ENCODE peak calls at places on chromosome 14, in five cellular contexts. O is upper lobe of right lung, B is BE2C, A is lower lobe of right lung, F is cardiac muscle cell. I is an unnamed sample. For H3K36me3, the result is how much of the 10 kb centered on the place peaks cover.

GRCh38 chr14:99699071-99699760 is 15.1 kb downstream of the CYP46A1 start:
- DNase-seq in O (no peak), B (no peak), A (no peak), F (no peak), I (no peak)

GRCh38 chr14:100629696-100630095 is 42.5 kb upstream of the BEGAIN start:
- DNase-seq in O (no peak), B (no peak), A (no peak), F (no peak), I (no peak)

GRCh38 chr14:70782361-70782760 is 27.0 kb downstream of the MAP3K9 start:
- DNase-seq in O (no peak), B (no peak), A (no peak), F (no peak), I (no peak)

GRCh38 chr14:90504643-90505042 is 107.8 kb downstream of the CALM1 start:
- DNase-seq in O (no peak), B (no peak), A (no peak), F (no peak), I (no peak)

GRCh38 chr14:93083898-93084297 is 31.8 kb downstream of the ITPK1 start:
- DNase-seq in O (no peak), B (no peak), A (no peak), F (no peak), I (peak)

GRCh38 chr14:101109981-101110728 is 206.6 kb upstream of the RTL1 start:
- DNase-seq in O (no peak), B (no peak), A (no peak), F (no peak), I (no peak)

GRCh38 chr14:73712540-73713141 is 1.5 kb downstream of the PNMA1 start:
- DNase-seq in O (no peak), B (peak), A (no peak), F (peak), I (no peak)

GRCh38 chr14:21923820-21924219 is 250.2 kb upstream of the OR4E1 start:
- DNase-seq in O (no peak), B (no peak), A (no peak), F (no peak), I (no peak)

GRCh38 chr14:76699901-76700590 is 61.2 kb upstream of the VASH1 start:
- DNase-seq in O (no peak), B (no peak), A (no peak), F (peak), I (no peak)

GRCh38 chr14:106268013-106268727 is 741.8 kb downstream of the TMEM121 start:
- DNase-seq in O (no peak), B (peak), A (peak), F (no peak), I (no peak)

GRCh38 chr14:89455412-89455811 is 38.4 kb upstream of the FOXN3 start:
- DNase-seq in O (no peak), B (peak), A (no peak), F (peak), I (no peak)

GRCh38 chr14:65958664-65959562 is 527.3 kb upstream of the CCDC196 start:
- DNase-seq in O (no peak), B (no peak), A (no peak), F (peak), I (no peak)

GRCh38 chr14:23183479-23183878 is at the start of gene SLC7A8:
- DNase-seq in O (peak), B (no peak), A (peak), F (peak), I (no peak)

GRCh38 chr14:65847065-65847847 is 434.7 kb downstream of the FUT8 start:
- DNase-seq in O (no peak), B (no peak), A (no peak), F (no peak), I (no peak)

GRCh38 chr14:64788706-64789105 is 84.5 kb downstream of the PLEKHG3 start:
- DNase-seq in O (no peak), B (no peak), A (no peak), F (no peak), I (no peak)

GRCh38 chr14:95155044-95155443 is 2.3 kb downstream of the DICER1 start:
- DNase-seq in O (no peak), B (no peak), A (no peak), F (no peak), I (no peak)

GRCh38 chr14:91752956-91753355 is 21.1 kb upstream of the CATSPERB start:
- DNase-seq in O (no peak), B (no peak), A (no peak), F (no peak), I (no peak)

GRCh38 chr14:99794156-99794780 is 1.1 kb downstream of the EML1 start:
- DNase-seq in O (no peak), B (no peak), A (no peak), F (no peak), I (no peak)

GRCh38 chr14:100711493-100711892 is 15.2 kb upstream of the DLK1 start:
- DNase-seq in O (no peak), B (no peak), A (no peak), F (no peak), I (peak)

GRCh38 chr14:102949062-102949800 is 26.8 kb downstream of the AMN start:
- DNase-seq in O (no peak), B (no peak), A (no peak), F (no peak), I (no peak)

GRCh38 chr14:103527408-103528157 is 1.4 kb upstream of the TRMT61A start:
- DNase-seq in O (no peak), B (no peak), A (no peak), F (no peak), I (peak)

GRCh38 chr14:32444262-32444661 is 115.2 kb downstream of the AKAP6 start:
- DNase-seq in O (no peak), B (no peak), A (no peak), F (no peak), I (no peak)

GRCh38 chr14:95460647-95461478 is 55.6 kb downstream of the SYNE3 start:
- DNase-seq in O (no peak), B (no peak), A (no peak), F (peak), I (no peak)

GRCh38 chr14:92586001-92586947 is 72.7 kb downstream of the RIN3 start:
- DNase-seq in O (no peak), B (no peak), A (no peak), F (no peak), I (no peak)

GRCh38 chr14:101193126-101193844 is 289.8 kb upstream of the RTL1 start:
- DNase-seq in O (peak), B (no peak), A (no peak), F (no peak), I (no peak)

GRCh38 chr14:100383727-100384158 is 60.6 kb downstream of the SLC25A47 start:
- DNase-seq in O (peak), B (peak), A (peak), F (peak), I (peak)

GRCh38 chr14:56666716-56667115 is 87.1 kb downstream of the TMEM260 start:
- DNase-seq in O (no peak), B (no peak), A (no peak), F (no peak), I (no peak)

GRCh38 chr14:67579636-67580035 is 20.4 kb downstream of the PIGH start:
- DNase-seq in O (no peak), B (no peak), A (no peak), F (no peak), I (no peak)

GRCh38 chr14:67582061-67582460 is 18.0 kb downstream of the PIGH start:
- DNase-seq in O (no peak), B (no peak), A (no peak), F (no peak), I (no peak)

GRCh38 chr14:67579040-67579439 is 21.0 kb downstream of the PIGH start:
- DNase-seq in O (no peak), B (no peak), A (peak), F (no peak), I (no peak)

GRCh38 chr14:67577909-67578749 is 21.9 kb downstream of the PIGH start:
- DNase-seq in O (no peak), B (no peak), A (peak), F (no peak), I (no peak)

GRCh38 chr14:67580336-67581230 is 19.5 kb downstream of the PIGH start:
- DNase-seq in O (no peak), B (no peak), A (peak), F (no peak), I (peak)
- H3K36me3 ChIP-seq in O (under half), B (under half), A (under half), F (under half), I (under half)

GRCh38 chr14:54395716-54396115 is 1.1 kb upstream of the CDKN3 start:
- DNase-seq in O (no peak), B (no peak), A (no peak), F (no peak), I (no peak)

GRCh38 chr14:54396183-54396492 is 669 bp upstream of the CDKN3 start:
- DNase-seq in O (no peak), B (no peak), A (no peak), F (no peak), I (no peak)

GRCh38 chr14:54395284-54395683 is 1.5 kb upstream of the CDKN3 start:
- DNase-seq in O (no peak), B (no peak), A (no peak), F (no peak), I (no peak)

GRCh38 chr14:54398028-54398368 is 1.2 kb downstream of the CDKN3 start:
- DNase-seq in O (no peak), B (no peak), A (no peak), F (no peak), I (no peak)

GRCh38 chr14:54396493-54397335 is at the start of gene CDKN3:
- DNase-seq in O (peak), B (peak), A (peak), F (peak), I (peak)
- TF ChIP-seq CTCF in O (peak), B (no peak), A (peak), F (peak), I (peak)

DNA sequence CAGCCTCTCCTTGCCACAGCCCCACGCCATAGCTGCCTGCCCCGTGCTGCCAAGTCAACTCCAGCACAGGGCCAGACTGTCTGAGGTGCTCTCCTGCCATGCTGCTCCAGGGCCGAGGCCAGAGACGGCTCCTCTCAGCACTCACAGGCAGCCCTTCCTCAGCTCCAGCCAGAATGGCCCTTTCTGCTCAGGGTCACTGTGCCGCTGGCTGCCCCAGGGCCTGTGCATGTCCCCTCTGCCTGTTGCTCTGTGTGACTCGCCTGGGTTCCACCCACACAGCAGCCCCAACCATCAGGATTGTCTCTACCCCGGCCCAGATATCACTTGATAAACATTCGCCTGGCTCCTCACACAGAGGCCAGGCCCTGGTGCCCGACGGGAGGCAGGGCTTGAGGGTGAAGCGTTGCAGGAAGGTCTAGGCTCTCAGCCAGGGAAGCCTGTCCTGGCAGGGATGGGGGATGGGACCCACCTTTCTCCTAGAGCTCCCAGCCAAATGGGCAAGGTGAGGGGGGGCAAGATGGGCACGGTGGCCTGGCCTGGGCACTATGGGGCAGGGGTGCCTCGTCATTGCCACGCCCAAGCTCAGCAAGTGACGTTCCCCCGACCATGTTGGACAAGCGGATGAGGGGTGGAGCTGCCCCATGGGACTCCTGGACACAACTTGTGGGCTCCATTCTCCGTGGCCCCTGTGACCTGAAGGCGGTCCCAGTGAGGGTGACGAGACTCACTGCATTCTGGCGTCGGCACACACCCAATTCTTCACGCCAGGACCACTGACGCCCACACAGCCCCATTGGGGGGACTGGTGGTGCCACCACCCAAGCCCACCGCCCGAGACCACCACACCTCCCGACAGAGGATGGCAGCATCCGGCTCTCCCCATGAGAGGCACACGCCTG is 27.4 kb upstream of the BTBD6 start:
- DNase-seq in O (no peak), B (no peak), A (no peak), F (no peak), I (no peak)
- H3K36me3 ChIP-seq in O (half or more), B (under half), A (half or more), F (under half), I (under half)

DNA sequence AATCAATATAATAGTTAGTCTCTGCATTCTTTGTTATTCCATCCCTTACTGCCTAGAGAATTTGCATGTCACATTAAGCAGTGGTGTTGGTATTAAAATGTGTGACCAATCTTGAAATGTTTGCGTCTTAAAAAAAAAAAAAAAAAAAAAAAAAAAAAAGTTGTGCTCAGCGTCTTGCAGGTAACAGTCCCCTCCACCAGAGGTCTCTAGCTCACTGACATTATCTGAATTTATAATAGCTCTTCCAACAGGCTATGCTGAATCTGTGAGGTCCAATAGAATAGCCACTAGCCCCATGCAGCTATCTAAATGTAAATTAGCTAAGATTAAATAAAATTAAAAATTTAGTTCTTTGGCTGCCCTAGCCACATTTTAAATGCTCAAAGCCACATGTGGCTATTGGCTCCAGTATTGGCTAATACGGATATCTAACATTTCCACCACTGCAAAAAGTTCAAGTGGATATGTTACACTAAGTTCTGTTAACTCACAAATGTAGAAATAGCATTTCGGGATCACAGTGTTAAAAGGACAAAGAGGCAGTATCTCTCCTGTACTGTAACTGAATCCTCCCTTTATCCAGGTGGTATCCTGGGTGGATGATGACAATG is 28.7 kb downstream of the NKX2-8 start:
- DNase-seq in O (no peak), B (peak), A (no peak), F (peak), I (no peak)
- TF ChIP-seq CTCF in O (peak), B (peak), A (peak), F (peak), I (peak)